ENCODE peak calls at places on chromosome 1, in seven cellular contexts. One of them, this sample, is unnamed.

GRCh38 chr1:9300623-9301022 is 7.9 kb downstream of the SPSB1 start:
- DNase-seq in HepG2: no peak
- DNase-seq in tibial nerve: no peak
- DNase-seq in stomach: no peak
- DNase-seq in ovary: no peak
- DNase-seq in A549: no peak
- DNase-seq in SK-N-SH: no peak
- DNase-seq in this sample: no peak

GRCh38 chr1:36369061-36369470 is 16.7 kb downstream of the STK40 start:
- DNase-seq in HepG2: peak; percentile 57
- DNase-seq in tibial nerve: peak; percentile 75
- DNase-seq in stomach: peak; percentile 85
- DNase-seq in ovary: peak; percentile 80
- DNase-seq in A549: peak; percentile 85
- DNase-seq in SK-N-SH: peak; percentile 84
- DNase-seq in this sample: peak; percentile 86

GRCh38 chr1:23908453-23909341 is 4.5 kb downstream of the CNR2 start:
- DNase-seq in HepG2: no peak
- DNase-seq in tibial nerve: no peak
- DNase-seq in stomach: no peak
- DNase-seq in ovary: no peak
- DNase-seq in A549: no peak
- DNase-seq in SK-N-SH: no peak
- DNase-seq in this sample: no peak

GRCh38 chr1:149848811-149849210 is 50.6 kb upstream of the BOLA1 start:
- DNase-seq in HepG2: peak; percentile 10
- DNase-seq in tibial nerve: no peak
- DNase-seq in stomach: no peak
- DNase-seq in ovary: no peak
- DNase-seq in A549: no peak
- DNase-seq in SK-N-SH: no peak
- DNase-seq in this sample: no peak

GRCh38 chr1:28601696-28602095 is 9.6 kb downstream of the RAB42 start:
- DNase-seq in HepG2: no peak
- DNase-seq in tibial nerve: no peak
- DNase-seq in stomach: no peak
- DNase-seq in ovary: peak; percentile 26
- DNase-seq in A549: no peak
- DNase-seq in SK-N-SH: no peak
- DNase-seq in this sample: no peak

GRCh38 chr1:202207292-202207691 is 13.7 kb downstream of the LGR6 start:
- DNase-seq in HepG2: no peak
- DNase-seq in tibial nerve: no peak
- DNase-seq in stomach: no peak
- DNase-seq in ovary: no peak
- DNase-seq in A549: no peak
- DNase-seq in SK-N-SH: peak; percentile 89
- DNase-seq in this sample: no peak

GRCh38 chr1:61781151-61781550 is 38.9 kb downstream of the PATJ start:
- DNase-seq in HepG2: no peak
- DNase-seq in tibial nerve: no peak
- DNase-seq in stomach: no peak
- DNase-seq in ovary: no peak
- DNase-seq in A549: no peak
- DNase-seq in SK-N-SH: peak; percentile 6
- DNase-seq in this sample: no peak

GRCh38 chr1:37035014-37035686 is 835 bp upstream of the GRIK3 start:
- DNase-seq in HepG2: no peak
- DNase-seq in tibial nerve: no peak
- DNase-seq in stomach: no peak
- DNase-seq in ovary: no peak
- DNase-seq in A549: no peak
- DNase-seq in SK-N-SH: no peak
- DNase-seq in this sample: no peak

GRCh38 chr1:28010979-28011378 is 51.2 kb downstream of the XKR8 start:
- DNase-seq in HepG2: peak; percentile 22
- DNase-seq in tibial nerve: no peak
- DNase-seq in stomach: no peak
- DNase-seq in ovary: no peak
- DNase-seq in A549: no peak
- DNase-seq in SK-N-SH: no peak
- DNase-seq in this sample: no peak

GRCh38 chr1:208564466-208564865 is 320.3 kb upstream of the PLXNA2 start:
- DNase-seq in HepG2: no peak
- DNase-seq in tibial nerve: no peak
- DNase-seq in stomach: no peak
- DNase-seq in ovary: no peak
- DNase-seq in A549: no peak
- DNase-seq in SK-N-SH: no peak
- DNase-seq in this sample: no peak

GRCh38 chr1:116997011-116997410 is 4.5 kb upstream of the CD101 start:
- DNase-seq in HepG2: no peak
- DNase-seq in tibial nerve: no peak
- DNase-seq in stomach: no peak
- DNase-seq in ovary: no peak
- DNase-seq in A549: no peak
- DNase-seq in SK-N-SH: no peak
- DNase-seq in this sample: no peak

GRCh38 chr1:223870617-223871574 is 25.1 kb upstream of the TP53BP2 start:
- DNase-seq in HepG2: no peak
- DNase-seq in tibial nerve: no peak
- DNase-seq in stomach: no peak
- DNase-seq in ovary: no peak
- DNase-seq in A549: no peak
- DNase-seq in SK-N-SH: no peak
- DNase-seq in this sample: no peak

GRCh38 chr1:200435200-200435780 is 25.5 kb upstream of the ZNF281 start:
- DNase-seq in HepG2: no peak
- DNase-seq in tibial nerve: no peak
- DNase-seq in stomach: no peak
- DNase-seq in ovary: no peak
- DNase-seq in A549: no peak
- DNase-seq in SK-N-SH: no peak
- DNase-seq in this sample: no peak

GRCh38 chr1:200874694-200875093 is 1.9 kb downstream of the GPR25 start:
- DNase-seq in HepG2: no peak
- DNase-seq in tibial nerve: no peak
- DNase-seq in stomach: no peak
- DNase-seq in ovary: no peak
- DNase-seq in A549: no peak
- DNase-seq in SK-N-SH: no peak
- DNase-seq in this sample: peak; percentile 35

GRCh38 chr1:11869104-11869503 is 10.4 kb upstream of the NPPB start:
- DNase-seq in HepG2: no peak
- DNase-seq in tibial nerve: no peak
- DNase-seq in stomach: no peak
- DNase-seq in ovary: no peak
- DNase-seq in A549: no peak
- DNase-seq in SK-N-SH: no peak
- DNase-seq in this sample: no peak

GRCh38 chr1:12166834-12167492 is at the start of gene TNFRSF1B:
- DNase-seq in HepG2: no peak
- DNase-seq in tibial nerve: peak; percentile 42
- DNase-seq in stomach: peak; percentile 81
- DNase-seq in ovary: peak; percentile 74
- DNase-seq in A549: peak; percentile 25
- DNase-seq in SK-N-SH: peak; percentile 91
- DNase-seq in this sample: peak; percentile 80

GRCh38 chr1:2468041-2468472 is 8.0 kb upstream of the PLCH2 start:
- DNase-seq in HepG2: no peak
- DNase-seq in tibial nerve: no peak
- DNase-seq in stomach: no peak
- DNase-seq in ovary: no peak
- DNase-seq in A549: no peak
- DNase-seq in SK-N-SH: peak; percentile 65
- DNase-seq in this sample: no peak
- TF ChIP-seq EP300 in HepG2: no peak
- TF ChIP-seq EP300 in tibial nerve: no peak
- TF ChIP-seq EP300 in stomach: no peak
- TF ChIP-seq EP300 in ovary: no peak
- TF ChIP-seq EP300 in A549: no peak
- TF ChIP-seq EP300 in SK-N-SH: no peak
- TF ChIP-seq EP300 in this sample: no peak

GRCh38 chr1:5711079-5711478 is 281.1 kb downstream of the NPHP4 start:
- DNase-seq in HepG2: no peak
- DNase-seq in tibial nerve: no peak
- DNase-seq in stomach: no peak
- DNase-seq in ovary: no peak
- DNase-seq in A549: no peak
- DNase-seq in SK-N-SH: no peak
- DNase-seq in this sample: peak; percentile 40

GRCh38 chr1:5716126-5716525 is 276.1 kb downstream of the NPHP4 start:
- DNase-seq in HepG2: no peak
- DNase-seq in tibial nerve: no peak
- DNase-seq in stomach: peak; percentile 20
- DNase-seq in ovary: no peak
- DNase-seq in A549: no peak
- DNase-seq in SK-N-SH: no peak
- DNase-seq in this sample: no peak

GRCh38 chr1:5711956-5712645 is 280.1 kb downstream of the NPHP4 start:
- DNase-seq in HepG2: no peak
- DNase-seq in tibial nerve: no peak
- DNase-seq in stomach: no peak
- DNase-seq in ovary: no peak
- DNase-seq in A549: no peak
- DNase-seq in SK-N-SH: no peak
- DNase-seq in this sample: peak; percentile 45

GRCh38 chr1:5709976-5710375 is 282.2 kb downstream of the NPHP4 start:
- DNase-seq in HepG2: no peak
- DNase-seq in tibial nerve: no peak
- DNase-seq in stomach: no peak
- DNase-seq in ovary: no peak
- DNase-seq in A549: no peak
- DNase-seq in SK-N-SH: no peak
- DNase-seq in this sample: peak; percentile 26

DNA sequence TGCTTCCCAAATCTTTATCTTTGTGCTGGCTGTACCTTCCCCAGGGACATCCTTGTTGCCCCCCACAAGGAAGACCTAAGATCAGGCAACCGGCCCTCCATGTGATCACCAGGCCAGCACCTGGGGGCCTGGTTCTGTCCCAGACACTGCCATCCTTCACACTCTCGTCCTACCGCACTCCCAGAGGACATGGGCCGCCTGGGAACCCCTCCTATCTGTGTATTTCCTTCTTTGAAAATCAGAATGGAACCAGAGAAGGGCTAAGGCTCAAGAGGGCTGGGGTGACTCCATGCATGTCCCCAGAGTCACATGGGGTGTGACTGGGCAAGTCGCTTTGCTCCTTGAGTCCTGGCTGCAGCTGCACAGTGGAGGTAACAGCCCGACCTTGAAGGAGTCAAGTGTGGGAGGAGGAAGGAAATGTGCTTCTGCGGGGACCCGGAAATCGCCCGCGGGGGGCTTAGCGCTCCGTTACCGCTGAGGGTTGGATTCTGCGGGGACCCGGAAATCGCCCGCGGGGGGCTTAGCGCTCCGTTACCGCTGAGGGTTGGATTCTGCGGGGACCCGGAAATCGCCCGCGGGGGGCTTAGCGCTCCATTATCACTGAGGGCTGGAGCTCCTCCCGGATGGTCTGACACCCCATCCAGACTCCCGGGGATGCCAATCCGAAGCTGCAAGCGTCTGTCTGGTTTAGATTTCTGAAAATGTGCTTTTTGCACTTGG is 279.0 kb downstream of the NPHP4 start:
- DNase-seq in HepG2: no peak
- DNase-seq in tibial nerve: no peak
- DNase-seq in stomach: peak; percentile 10
- DNase-seq in ovary: no peak
- DNase-seq in A549: no peak
- DNase-seq in SK-N-SH: no peak
- DNase-seq in this sample: peak; percentile 39
- H3K9me3 ChIP-seq in HepG2: no peaks in the 10 kb centered on the region
- H3K9me3 ChIP-seq in tibial nerve: no peaks in the 10 kb centered on the region
- H3K9me3 ChIP-seq in stomach: no peaks in the 10 kb centered on the region
- H3K9me3 ChIP-seq in ovary: no peaks in the 10 kb centered on the region
- H3K9me3 ChIP-seq in A549: no peaks in the 10 kb centered on the region
- H3K9me3 ChIP-seq in SK-N-SH: no peaks in the 10 kb centered on the region
- H3K9me3 ChIP-seq in this sample: no peaks in the 10 kb centered on the region

GRCh38 chr1:186985889-186986491 is 157.2 kb downstream of the PLA2G4A start:
- DNase-seq in HepG2: peak; percentile 45
- DNase-seq in tibial nerve: no peak
- DNase-seq in stomach: no peak
- DNase-seq in ovary: no peak
- DNase-seq in A549: peak; percentile 33
- DNase-seq in SK-N-SH: peak; percentile 39
- DNase-seq in this sample: no peak

GRCh38 chr1:186987065-186987464 is 158.3 kb downstream of the PLA2G4A start:
- DNase-seq in HepG2: no peak
- DNase-seq in tibial nerve: no peak
- DNase-seq in stomach: no peak
- DNase-seq in ovary: no peak
- DNase-seq in A549: no peak
- DNase-seq in SK-N-SH: no peak
- DNase-seq in this sample: no peak

GRCh38 chr1:186983327-186983726 is 154.6 kb downstream of the PLA2G4A start:
- DNase-seq in HepG2: no peak
- DNase-seq in tibial nerve: no peak
- DNase-seq in stomach: no peak
- DNase-seq in ovary: peak; percentile 56
- DNase-seq in A549: no peak
- DNase-seq in SK-N-SH: no peak
- DNase-seq in this sample: peak; percentile 89

GRCh38 chr1:186984959-186985358 is 156.2 kb downstream of the PLA2G4A start:
- DNase-seq in HepG2: no peak
- DNase-seq in tibial nerve: no peak
- DNase-seq in stomach: no peak
- DNase-seq in ovary: no peak
- DNase-seq in A549: no peak
- DNase-seq in SK-N-SH: no peak
- DNase-seq in this sample: no peak

GRCh38 chr1:186987769-186988168 is 159.0 kb downstream of the PLA2G4A start:
- DNase-seq in HepG2: no peak
- DNase-seq in tibial nerve: no peak
- DNase-seq in stomach: no peak
- DNase-seq in ovary: no peak
- DNase-seq in A549: no peak
- DNase-seq in SK-N-SH: no peak
- DNase-seq in this sample: no peak
- TF ChIP-seq CTCF in HepG2: no peak
- TF ChIP-seq CTCF in tibial nerve: no peak
- TF ChIP-seq CTCF in stomach: no peak
- TF ChIP-seq CTCF in ovary: no peak
- TF ChIP-seq CTCF in A549: no peak
- TF ChIP-seq CTCF in SK-N-SH: peak; percentile 42
- TF ChIP-seq CTCF in this sample: peak; percentile 20

GRCh38 chr1:14403961-14404645 is 194.4 kb upstream of the KAZN start:
- DNase-seq in HepG2: no peak
- DNase-seq in tibial nerve: no peak
- DNase-seq in stomach: no peak
- DNase-seq in ovary: no peak
- DNase-seq in A549: no peak
- DNase-seq in SK-N-SH: no peak
- DNase-seq in this sample: no peak

DNA sequence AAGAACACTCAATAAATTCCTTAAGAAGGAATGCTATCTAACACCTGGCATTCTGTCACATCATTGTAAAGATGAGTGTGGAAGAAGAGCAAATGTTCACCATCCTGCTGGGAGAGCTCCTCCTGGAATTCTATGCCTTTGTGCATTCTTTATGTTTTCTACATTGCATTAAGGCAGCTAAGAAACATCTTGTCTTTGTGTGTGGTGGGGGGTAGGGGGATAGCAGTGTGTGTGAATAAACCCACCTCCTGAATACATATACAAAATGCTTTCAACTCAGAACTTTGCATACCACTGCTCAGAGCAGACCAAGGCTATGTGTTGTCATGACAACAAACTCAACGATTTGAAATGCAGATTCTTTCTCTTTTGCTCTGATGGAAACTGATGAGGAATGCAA is 193.6 kb upstream of the KAZN start:
- DNase-seq in HepG2: no peak
- DNase-seq in tibial nerve: no peak
- DNase-seq in stomach: no peak
- DNase-seq in ovary: no peak
- DNase-seq in A549: no peak
- DNase-seq in SK-N-SH: no peak
- DNase-seq in this sample: no peak
- TF ChIP-seq EP300 in HepG2: no peak
- TF ChIP-seq EP300 in tibial nerve: no peak
- TF ChIP-seq EP300 in stomach: no peak
- TF ChIP-seq EP300 in ovary: no peak
- TF ChIP-seq EP300 in A549: no peak
- TF ChIP-seq EP300 in SK-N-SH: no peak
- TF ChIP-seq EP300 in this sample: no peak